ENCODE peak calls at places on chromosome 2, in eight cellular contexts. One of them, this sample, is unnamed.

GRCh38 chr2:113278812-113279139 is at the start of gene PAX8:
- DNase-seq in stimulated activated CD4-positive, alpha-beta T cell treated with anti-CD3 and anti-CD28 coated beads, Interleukin-2, amount 100 ng/mL, for 48 hours: no peak
- DNase-seq in fibroblast of villous mesenchyme: no peak
- DNase-seq in body of pancreas: no peak
- DNase-seq in Right ventricle myocardium superior: no peak
- DNase-seq in GM13976: no peak
- DNase-seq in HS-5: no peak
- DNase-seq in amygdala: no peak
- DNase-seq in this sample: no peak

GRCh38 chr2:165646321-165646801 is 147.7 kb downstream of the GALNT3 start:
- DNase-seq in stimulated activated CD4-positive, alpha-beta T cell treated with anti-CD3 and anti-CD28 coated beads, Interleukin-2, amount 100 ng/mL, for 48 hours: no peak
- DNase-seq in fibroblast of villous mesenchyme: peak; percentile 50
- DNase-seq in body of pancreas: no peak
- DNase-seq in Right ventricle myocardium superior: no peak
- DNase-seq in GM13976: no peak
- DNase-seq in HS-5: no peak
- DNase-seq in amygdala: no peak
- DNase-seq in this sample: no peak

GRCh38 chr2:71889991-71890684 is 257.5 kb downstream of the CYP26B1 start:
- DNase-seq in stimulated activated CD4-positive, alpha-beta T cell treated with anti-CD3 and anti-CD28 coated beads, Interleukin-2, amount 100 ng/mL, for 48 hours: no peak
- DNase-seq in fibroblast of villous mesenchyme: peak; percentile 82
- DNase-seq in body of pancreas: no peak
- DNase-seq in Right ventricle myocardium superior: peak; percentile 49
- DNase-seq in GM13976: no peak
- DNase-seq in HS-5: peak; percentile 85
- DNase-seq in amygdala: no peak
- DNase-seq in this sample: no peak

GRCh38 chr2:141778315-141778835 is 352.4 kb downstream of the LRP1B start:
- DNase-seq in stimulated activated CD4-positive, alpha-beta T cell treated with anti-CD3 and anti-CD28 coated beads, Interleukin-2, amount 100 ng/mL, for 48 hours: no peak
- DNase-seq in fibroblast of villous mesenchyme: no peak
- DNase-seq in body of pancreas: no peak
- DNase-seq in Right ventricle myocardium superior: no peak
- DNase-seq in GM13976: no peak
- DNase-seq in HS-5: no peak
- DNase-seq in amygdala: no peak
- DNase-seq in this sample: no peak

GRCh38 chr2:229431331-229431954 is 160.4 kb upstream of the PID1 start:
- DNase-seq in stimulated activated CD4-positive, alpha-beta T cell treated with anti-CD3 and anti-CD28 coated beads, Interleukin-2, amount 100 ng/mL, for 48 hours: no peak
- DNase-seq in fibroblast of villous mesenchyme: peak; percentile 76
- DNase-seq in body of pancreas: no peak
- DNase-seq in Right ventricle myocardium superior: no peak
- DNase-seq in GM13976: no peak
- DNase-seq in HS-5: peak; percentile 50
- DNase-seq in amygdala: no peak
- DNase-seq in this sample: no peak

GRCh38 chr2:3024401-3024935 is 353.1 kb downstream of the EIPR1 start:
- DNase-seq in stimulated activated CD4-positive, alpha-beta T cell treated with anti-CD3 and anti-CD28 coated beads, Interleukin-2, amount 100 ng/mL, for 48 hours: no peak
- DNase-seq in fibroblast of villous mesenchyme: no peak
- DNase-seq in body of pancreas: no peak
- DNase-seq in Right ventricle myocardium superior: no peak
- DNase-seq in GM13976: no peak
- DNase-seq in HS-5: no peak
- DNase-seq in amygdala: no peak
- DNase-seq in this sample: no peak

GRCh38 chr2:100124746-100125145 is 17.6 kb downstream of the AFF3 start:
- DNase-seq in stimulated activated CD4-positive, alpha-beta T cell treated with anti-CD3 and anti-CD28 coated beads, Interleukin-2, amount 100 ng/mL, for 48 hours: no peak
- DNase-seq in fibroblast of villous mesenchyme: no peak
- DNase-seq in body of pancreas: no peak
- DNase-seq in Right ventricle myocardium superior: no peak
- DNase-seq in GM13976: no peak
- DNase-seq in HS-5: peak; percentile 50
- DNase-seq in amygdala: no peak
- DNase-seq in this sample: no peak

GRCh38 chr2:85180322-85181092 is 47.3 kb downstream of the TCF7L1 start:
- DNase-seq in stimulated activated CD4-positive, alpha-beta T cell treated with anti-CD3 and anti-CD28 coated beads, Interleukin-2, amount 100 ng/mL, for 48 hours: no peak
- DNase-seq in fibroblast of villous mesenchyme: no peak
- DNase-seq in body of pancreas: no peak
- DNase-seq in Right ventricle myocardium superior: no peak
- DNase-seq in GM13976: no peak
- DNase-seq in HS-5: no peak
- DNase-seq in amygdala: no peak
- DNase-seq in this sample: no peak

GRCh38 chr2:129936334-129936934 is 43.0 kb upstream of the RAB6C start:
- DNase-seq in stimulated activated CD4-positive, alpha-beta T cell treated with anti-CD3 and anti-CD28 coated beads, Interleukin-2, amount 100 ng/mL, for 48 hours: peak; percentile 56
- DNase-seq in fibroblast of villous mesenchyme: peak; percentile 11
- DNase-seq in body of pancreas: peak; percentile 66
- DNase-seq in Right ventricle myocardium superior: no peak
- DNase-seq in GM13976: no peak
- DNase-seq in HS-5: no peak
- DNase-seq in amygdala: no peak
- DNase-seq in this sample: no peak

GRCh38 chr2:235937092-235937491 is 231.1 kb downstream of the GBX2 start:
- DNase-seq in stimulated activated CD4-positive, alpha-beta T cell treated with anti-CD3 and anti-CD28 coated beads, Interleukin-2, amount 100 ng/mL, for 48 hours: no peak
- DNase-seq in fibroblast of villous mesenchyme: no peak
- DNase-seq in body of pancreas: no peak
- DNase-seq in Right ventricle myocardium superior: no peak
- DNase-seq in GM13976: no peak
- DNase-seq in HS-5: no peak
- DNase-seq in amygdala: no peak
- DNase-seq in this sample: peak; percentile 42

This sample was measured in left lobe of liver.